ENCODE peak calls at places on chromosomes 4 and X, in nine cellular contexts. T is mesothelial cell of epicardium, E is ELR, C is AG08395, U is NCI-H460, R is NCI-H2029, H is tibial artery, L is substantia nigra, P is astrocyte of the spinal cord. K is an unnamed sample.

GRCh38 chr4:174260099-174260498 is 23.4 kb downstream of the FBXO8 start:
- DNase-seq in T (no peak), E (peak; percentile 28), C (no peak), U (no peak), R (no peak), H (no peak), L (no peak), P (no peak), K (no peak)

GRCh38 chr4:182531555-182532162 is 288.5 kb downstream of the TENM3 start:
- DNase-seq in T (no peak), E (no peak), C (peak; percentile 27), U (no peak), R (no peak), H (no peak), L (no peak), P (no peak), K (no peak)

GRCh38 chr4:185039508-185040273 is 21.4 kb downstream of the HELT start:
- DNase-seq in T (no peak), E (peak; percentile 69), C (peak; percentile 82), U (peak; percentile 74), R (peak; percentile 36), H (peak; percentile 41), L (peak; percentile 16), P (peak; percentile 73), K (peak; percentile 78)

GRCh38 chr4:158884280-158884679 is 115.5 kb downstream of the FNIP2 start:
- DNase-seq in T (no peak), E (no peak), C (no peak), U (no peak), R (no peak), H (no peak), L (no peak), P (peak; percentile 12), K (no peak)

GRCh38 chr4:109472343-109472761 is 38.7 kb downstream of the SEC24B start:
- DNase-seq in T (no peak), E (peak; percentile 67), C (peak; percentile 35), U (no peak), R (no peak), H (no peak), L (no peak), P (peak; percentile 60), K (no peak)

GRCh38 chrX:41332005-41332404 is 2.0 kb upstream of the DDX3X start:
- DNase-seq in T (no peak), E (peak; percentile 36), C (no peak), U (no peak), R (no peak), H (no peak), L (no peak), P (no peak), K (no peak)

GRCh38 chr4:53863163-53863562 is 201.2 kb downstream of the CHIC2 start:
- DNase-seq in T (no peak), E (no peak), C (peak; percentile 35), U (no peak), R (no peak), H (peak; percentile 30), L (no peak), P (peak; percentile 65), K (no peak)

GRCh38 chr4:146051724-146052396 is 113.2 kb upstream of the ZNF827 start:
- DNase-seq in T (no peak), E (peak; percentile 64), C (peak; percentile 53), U (no peak), R (no peak), H (no peak), L (no peak), P (peak; percentile 74), K (peak; percentile 33)

GRCh38 chr4:81758865-81759264 is 287.2 kb upstream of the RASGEF1B start:
- DNase-seq in T (no peak), E (no peak), C (no peak), U (no peak), R (no peak), H (no peak), L (no peak), P (no peak), K (no peak)

GRCh38 chr4:141788169-141788915 is 152.0 kb downstream of the IL15 start:
- DNase-seq in T (no peak), E (no peak), C (no peak), U (no peak), R (no peak), H (no peak), L (no peak), P (no peak), K (no peak)

GRCh38 chr4:121070696-121071639 is 1.4 kb downstream of the NDNF start:
- DNase-seq in T (no peak), E (peak; percentile 65), C (peak; percentile 63), U (peak; percentile 53), R (no peak), H (peak; percentile 48), L (peak; percentile 16), P (no peak), K (peak; percentile 14)

GRCh38 chrX:11533211-11533651 is 132.5 kb downstream of the ARHGAP6 start:
- DNase-seq in T (no peak), E (peak; percentile 83), C (peak; percentile 79), U (peak; percentile 78), R (peak; percentile 41), H (no peak), L (peak; percentile 0), P (peak; percentile 88), K (peak; percentile 35)